ENCODE peak calls at places on chromosome 15, in five cellular contexts. One of them, this sample, is unnamed.

GRCh38 chr15:68334661-68335124 is 57.1 kb downstream of the FEM1B start:
- DNase-seq in ovary: no peak
- DNase-seq in stomach: no peak
- DNase-seq in A549: no peak
- DNase-seq in HepG2: no peak
- DNase-seq in this sample: no peak

GRCh38 chr15:43943511-43943910 is 116.7 kb downstream of the WDR76 start:
- DNase-seq in A549: no peak
- DNase-seq in ovary: no peak
- DNase-seq in HepG2: no peak
- DNase-seq in stomach: no peak
- DNase-seq in this sample: no peak

GRCh38 chr15:80825361-80826030 is 46.3 kb downstream of the CEMIP start:
- DNase-seq in A549: no peak
- DNase-seq in HepG2: no peak
- DNase-seq in stomach: no peak
- DNase-seq in ovary: no peak
- DNase-seq in this sample: no peak

GRCh38 chr15:43895586-43895985 is 68.8 kb downstream of the WDR76 start:
- DNase-seq in A549: no peak
- DNase-seq in HepG2: no peak
- DNase-seq in ovary: no peak
- DNase-seq in stomach: no peak
- DNase-seq in this sample: no peak

GRCh38 chr15:22973286-22973685 is 6.9 kb downstream of the CYFIP1 start:
- DNase-seq in A549: no peak
- DNase-seq in stomach: no peak
- DNase-seq in HepG2: peak
- DNase-seq in ovary: no peak
- DNase-seq in this sample: peak

GRCh38 chr15:65081758-65082157 is 5.2 kb downstream of the KBTBD13 start:
- DNase-seq in A549: no peak
- DNase-seq in HepG2: no peak
- DNase-seq in ovary: no peak
- DNase-seq in stomach: no peak
- DNase-seq in this sample: no peak

GRCh38 chr15:73305331-73306211 is 63.2 kb downstream of the HCN4 start:
- DNase-seq in HepG2: peak
- DNase-seq in stomach: no peak
- DNase-seq in A549: peak
- DNase-seq in ovary: no peak
- DNase-seq in this sample: no peak

GRCh38 chr15:47561102-47561501 is 156.2 kb upstream of the SEMA6D start:
- DNase-seq in HepG2: no peak
- DNase-seq in stomach: no peak
- DNase-seq in A549: no peak
- DNase-seq in ovary: no peak
- DNase-seq in this sample: no peak

GRCh38 chr15:92914768-92915221 is 14.7 kb downstream of the CHD2 start:
- DNase-seq in HepG2: no peak
- DNase-seq in ovary: no peak
- DNase-seq in A549: no peak
- DNase-seq in stomach: no peak
- DNase-seq in this sample: no peak

GRCh38 chr15:88711806-88712205 is 73.0 kb downstream of the ISG20 start:
- DNase-seq in A549: no peak
- DNase-seq in ovary: no peak
- DNase-seq in HepG2: no peak
- DNase-seq in stomach: no peak
- DNase-seq in this sample: no peak

GRCh38 chr15:52466134-52466701 is 62.5 kb downstream of the MYO5A start:
- DNase-seq in A549: no peak
- DNase-seq in HepG2: no peak
- DNase-seq in ovary: no peak
- DNase-seq in stomach: peak
- DNase-seq in this sample: peak

GRCh38 chr15:97968380-97968779 is 7.9 kb downstream of the ARRDC4 start:
- DNase-seq in HepG2: no peak
- DNase-seq in stomach: no peak
- DNase-seq in ovary: no peak
- DNase-seq in A549: no peak
- DNase-seq in this sample: no peak

GRCh38 chr15:28125673-28126651 is 26.8 kb upstream of the OCA2 start:
- DNase-seq in ovary: no peak
- DNase-seq in A549: peak
- DNase-seq in HepG2: peak
- DNase-seq in stomach: no peak
- DNase-seq in this sample: no peak

GRCh38 chr15:74307827-74308642 is 59.4 kb downstream of the CYP11A1 start:
- DNase-seq in HepG2: peak
- DNase-seq in A549: peak
- DNase-seq in ovary: peak
- DNase-seq in stomach: peak
- DNase-seq in this sample: no peak

GRCh38 chr15:85707519-85708338 is 87.0 kb downstream of the KLHL25 start:
- DNase-seq in stomach: peak
- DNase-seq in HepG2: peak
- DNase-seq in A549: no peak
- DNase-seq in ovary: no peak
- DNase-seq in this sample: no peak

GRCh38 chr15:82805994-82806406 is at the start of gene FSD2:
- DNase-seq in HepG2: no peak
- DNase-seq in ovary: no peak
- DNase-seq in stomach: no peak
- DNase-seq in A549: no peak
- DNase-seq in this sample: peak

GRCh38 chr15:34616613-34617012 is 33.2 kb upstream of the GOLGA8B start:
- DNase-seq in ovary: no peak
- DNase-seq in A549: peak
- DNase-seq in HepG2: peak
- DNase-seq in stomach: no peak
- DNase-seq in this sample: no peak

GRCh38 chr15:85495096-85495495 is 114.7 kb downstream of the AKAP13 start:
- DNase-seq in stomach: no peak
- DNase-seq in A549: no peak
- DNase-seq in HepG2: no peak
- DNase-seq in ovary: no peak
- DNase-seq in this sample: no peak

GRCh38 chr15:65377976-65378366 is at the start of gene IGDCC3:
- DNase-seq in stomach: no peak
- DNase-seq in HepG2: peak
- DNase-seq in A549: no peak
- DNase-seq in ovary: peak
- DNase-seq in this sample: no peak

GRCh38 chr15:84387086-84387485 is 151.5 kb downstream of the GOLGA6L4 start:
- DNase-seq in stomach: no peak
- DNase-seq in A549: no peak
- DNase-seq in ovary: peak
- DNase-seq in HepG2: no peak
- DNase-seq in this sample: no peak

GRCh38 chr15:53534105-53534839 is 225.2 kb downstream of the WDR72 start:
- DNase-seq in stomach: no peak
- DNase-seq in A549: peak
- DNase-seq in HepG2: no peak
- DNase-seq in ovary: no peak
- DNase-seq in this sample: no peak

GRCh38 chr15:51398676-51399075 is 57.2 kb downstream of the GLDN start:
- DNase-seq in HepG2: no peak
- DNase-seq in ovary: no peak
- DNase-seq in stomach: no peak
- DNase-seq in A549: no peak
- DNase-seq in this sample: no peak

GRCh38 chr15:78302579-78302978 is 3.2 kb upstream of the SKIC8 start:
- DNase-seq in ovary: no peak
- DNase-seq in A549: no peak
- DNase-seq in HepG2: no peak
- DNase-seq in stomach: no peak
- DNase-seq in this sample: no peak

GRCh38 chr15:52678036-52678467 is 1.1 kb downstream of the ATOSA start:
- DNase-seq in ovary: peak
- DNase-seq in stomach: peak
- DNase-seq in HepG2: peak
- DNase-seq in A549: peak
- DNase-seq in this sample: no peak

GRCh38 chr15:84886211-84886983 is 1.9 kb downstream of the SLC28A1 start:
- DNase-seq in A549: no peak
- DNase-seq in ovary: no peak
- DNase-seq in stomach: no peak
- DNase-seq in HepG2: peak
- DNase-seq in this sample: no peak

GRCh38 chr15:64686130-64686735 is 89.2 kb downstream of the RBPMS2 start:
- DNase-seq in ovary: no peak
- DNase-seq in HepG2: peak
- DNase-seq in stomach: no peak
- DNase-seq in A549: peak
- DNase-seq in this sample: no peak

GRCh38 chr15:85491663-85492062 is 111.3 kb downstream of the AKAP13 start:
- DNase-seq in HepG2: no peak
- DNase-seq in ovary: no peak
- DNase-seq in stomach: no peak
- DNase-seq in A549: no peak
- DNase-seq in this sample: no peak

DNA sequence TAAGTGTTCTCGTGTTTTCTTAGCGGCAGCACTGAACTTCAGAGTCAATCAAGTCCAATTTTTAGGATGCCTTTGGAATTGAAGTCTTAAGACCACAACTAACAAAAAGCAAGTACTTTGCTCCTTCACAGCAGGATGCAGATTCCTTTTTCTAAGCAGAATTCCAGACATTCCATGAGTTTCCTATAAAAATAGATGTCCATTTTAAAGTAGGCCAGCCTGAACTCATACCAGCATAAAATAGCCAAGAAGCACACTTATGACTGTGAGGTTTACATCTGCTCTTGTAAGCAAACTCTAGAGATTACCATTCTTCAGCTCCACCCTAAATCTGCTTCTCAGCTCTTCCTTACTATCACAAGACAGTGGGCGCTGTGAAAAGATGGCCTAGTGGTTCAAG is 85.8 kb downstream of the THBS1 start:
- DNase-seq in stomach: no peak
- DNase-seq in A549: no peak
- DNase-seq in ovary: no peak
- DNase-seq in HepG2: no peak
- DNase-seq in this sample: no peak
- TF ChIP-seq EP300 in stomach: no peak
- TF ChIP-seq EP300 in A549: no peak
- TF ChIP-seq EP300 in ovary: no peak
- TF ChIP-seq EP300 in HepG2: no peak
- TF ChIP-seq EP300 in this sample: no peak

GRCh38 chr15:32870240-32871033 is 152.6 kb downstream of the GREM1 start:
- DNase-seq in HepG2: no peak
- DNase-seq in A549: no peak
- DNase-seq in stomach: peak
- DNase-seq in ovary: no peak
- DNase-seq in this sample: peak

GRCh38 chr15:32873292-32874114 is 155.7 kb downstream of the GREM1 start:
- DNase-seq in ovary: no peak
- DNase-seq in HepG2: no peak
- DNase-seq in stomach: no peak
- DNase-seq in A549: no peak
- DNase-seq in this sample: no peak

GRCh38 chr15:32869814-32870213 is 152.0 kb downstream of the GREM1 start:
- DNase-seq in A549: no peak
- DNase-seq in stomach: no peak
- DNase-seq in ovary: no peak
- DNase-seq in HepG2: no peak
- DNase-seq in this sample: no peak

GRCh38 chr15:32871887-32872286 is 154.1 kb downstream of the GREM1 start:
- DNase-seq in stomach: no peak
- DNase-seq in A549: no peak
- DNase-seq in HepG2: no peak
- DNase-seq in ovary: no peak
- DNase-seq in this sample: no peak

GRCh38 chr15:32872606-32873291 is 154.9 kb downstream of the GREM1 start:
- DNase-seq in ovary: peak
- DNase-seq in HepG2: no peak
- DNase-seq in A549: no peak
- DNase-seq in stomach: peak
- DNase-seq in this sample: no peak
- TF ChIP-seq EP300 in ovary: no peak
- TF ChIP-seq EP300 in HepG2: no peak
- TF ChIP-seq EP300 in A549: no peak
- TF ChIP-seq EP300 in stomach: peak
- TF ChIP-seq EP300 in this sample: no peak

GRCh38 chr15:62606376-62607164 is 436.0 kb upstream of the TPM1 start:
- DNase-seq in ovary: no peak
- DNase-seq in stomach: no peak
- DNase-seq in HepG2: no peak
- DNase-seq in A549: peak
- DNase-seq in this sample: no peak
- TF ChIP-seq EP300 in ovary: no peak
- TF ChIP-seq EP300 in stomach: no peak
- TF ChIP-seq EP300 in HepG2: no peak
- TF ChIP-seq EP300 in A549: peak
- TF ChIP-seq EP300 in this sample: no peak

GRCh38 chr15:90954712-90955671 is at the start of gene RCCD1:
- DNase-seq in A549: peak
- DNase-seq in HepG2: peak
- DNase-seq in stomach: peak
- DNase-seq in ovary: peak
- DNase-seq in this sample: peak
- TF ChIP-seq EP300 in A549: no peak
- TF ChIP-seq EP300 in HepG2: no peak
- TF ChIP-seq EP300 in stomach: no peak
- TF ChIP-seq EP300 in ovary: no peak
- TF ChIP-seq EP300 in this sample: no peak

This sample was measured in GM12878.